ENCODE peak calls at places on chromosomes 12 and 14, in eight cellular contexts. D is pons; H is stimulated activated CD4-positive, alpha-beta T cell treated with anti-CD3 and anti-CD28 coated beads, Interleukin-1b, Interleukin-23, amount 100 ng/mL, for 1 hour; U is NCI-H510A; T is NCI-H1417 treated with DMSO at 0.1 percent for 48 hours; B is cardiac fibroblast; G is ELF-1; V is NCI-H1092. J is an unnamed sample.

GRCh38 chr12:102351326-102351725 is 129.0 kb downstream of the IGF1 start:
- DNase-seq in D (no peak), G (no peak), U (no peak), H (no peak), V (no peak), T (no peak), B (no peak), J (no peak)

GRCh38 chr14:66680216-66680615 is 172.3 kb downstream of the GPHN start:
- DNase-seq in T (no peak), B (no peak), U (no peak), V (no peak), D (no peak), G (no peak), H (no peak), J (no peak)

GRCh38 chr14:53900499-53900898 is 56.1 kb downstream of the BMP4 start:
- DNase-seq in T (no peak), D (no peak), G (no peak), B (no peak), U (no peak), V (no peak), H (no peak), J (no peak)

GRCh38 chr14:106308839-106309389 is 782.5 kb downstream of the TMEM121 start:
- DNase-seq in H (peak), D (no peak), B (peak), G (peak), V (no peak), T (no peak), U (no peak), J (peak)

GRCh38 chr12:52280796-52281560 is 6.5 kb downstream of the KRT86 start:
- DNase-seq in U (no peak), B (peak), G (peak), H (no peak), V (no peak), T (no peak), D (no peak), J (no peak)

GRCh38 chr14:92121207-92121669 is 268 bp downstream of the NDUFB1 start:
- DNase-seq in V (no peak), U (no peak), B (peak), D (peak), H (no peak), T (no peak), G (peak), J (peak)

GRCh38 chr12:48744251-48745008 is 27.9 kb upstream of the CCNT1 start:
- DNase-seq in U (no peak), H (no peak), G (no peak), T (no peak), B (no peak), V (no peak), D (no peak), J (no peak)

GRCh38 chr12:30996752-30997151 is 70.2 kb downstream of the TSPAN11 start:
- DNase-seq in V (no peak), B (no peak), G (no peak), T (no peak), D (no peak), U (no peak), H (no peak), J (no peak)

GRCh38 chr14:72222046-72222445 is 289.8 kb downstream of the RGS6 start:
- DNase-seq in B (no peak), U (no peak), H (no peak), T (no peak), D (no peak), V (no peak), G (no peak), J (no peak)

GRCh38 chr12:102741196-102741595 is 175.8 kb downstream of the PAH start:
- DNase-seq in D (no peak), T (no peak), V (no peak), U (no peak), B (no peak), H (no peak), G (no peak), J (no peak)

GRCh38 chr12:92648242-92649031 is 54.4 kb upstream of the PLEKHG7 start:
- DNase-seq in V (no peak), T (no peak), B (peak), D (no peak), H (no peak), U (no peak), G (no peak), J (no peak)

GRCh38 chr12:120814203-120814902 is 88.7 kb downstream of the ACADS start:
- DNase-seq in H (no peak), U (no peak), D (no peak), G (no peak), T (no peak), B (no peak), V (no peak), J (no peak)

GRCh38 chr14:77087631-77088030 is 10.4 kb upstream of the CIPC start:
- DNase-seq in H (no peak), G (no peak), D (no peak), V (no peak), T (no peak), B (no peak), U (no peak), J (no peak)

GRCh38 chr12:92509156-92509758 is 193.5 kb upstream of the PLEKHG7 start:
- DNase-seq in B (peak), G (no peak), H (no peak), U (no peak), T (no peak), D (no peak), V (no peak), J (no peak)

GRCh38 chr12:78035913-78036658 is 205.4 kb downstream of the NAV3 start:
- DNase-seq in D (peak), G (no peak), H (no peak), B (no peak), T (peak), V (no peak), U (peak), J (peak)

GRCh38 chr14:26281280-26281998 is 316.4 kb downstream of the NOVA1 start:
- DNase-seq in B (peak), D (peak), G (peak), T (no peak), V (peak), U (peak), H (no peak), J (no peak)

GRCh38 chr14:58650857-58651256 is 13.1 kb downstream of the DACT1 start:
- DNase-seq in T (no peak), D (no peak), U (no peak), V (no peak), B (no peak), H (no peak), G (no peak), J (no peak)

GRCh38 chr12:54017027-54017788 is 8.4 kb downstream of the HOXC8 start:
- DNase-seq in V (peak), D (no peak), H (no peak), U (peak), G (no peak), T (peak), B (no peak), J (peak)

GRCh38 chr14:76104802-76105355 is 46.8 kb upstream of the GPATCH2L start:
- DNase-seq in D (no peak), H (no peak), G (no peak), V (no peak), U (no peak), B (no peak), T (no peak), J (no peak)

GRCh38 chr14:21197418-21198205 is 41.7 kb upstream of the OR5AU1 start:
- DNase-seq in V (no peak), D (no peak), U (no peak), G (no peak), T (no peak), B (peak), H (no peak), J (no peak)